ENCODE peak calls at places on chromosomes 6 and 20, in nine cellular contexts. M is CD8-positive, alpha-beta memory T cell; G is stimulated activated CD8-positive, alpha-beta memory T cell treated with anti-CD3 and anti-CD28 coated beads, Interleukin-2, amount 100 ng/mL, for 1 hour; L is cerebellar nuclear complex; A is transverse colon; T is activated CD8-positive, alpha-beta memory T cell treated with anti-CD3 and anti-CD28 coated beads for 4 hours; Y is effector CD8-positive, alpha-beta T cell; Z is GM23248; F is CD4-positive, alpha-beta T cell. X is an unnamed sample.

GRCh38 chr20:10398834-10399369 is 35.1 kb downstream of the MKKS start:
- DNase-seq in M (no peak), Z (no peak), T (no peak), L (no peak), F (no peak), Y (no peak), G (no peak), A (no peak), X (no peak)

GRCh38 chr6:38997128-38997761 is 51.3 kb upstream of the GLP1R start:
- DNase-seq in G (no peak), A (no peak), L (no peak), Z (no peak), M (peak), Y (peak), F (peak), T (no peak), X (peak)

GRCh38 chr20:51910202-51911050 is 108.1 kb upstream of the SALL4 start:
- DNase-seq in Z (no peak), Y (no peak), T (no peak), L (no peak), M (no peak), F (no peak), G (no peak), A (no peak), X (no peak)

GRCh38 chr6:124960757-124961467 is 1.3 kb upstream of the RNF217 start:
- DNase-seq in Z (peak), L (no peak), F (no peak), T (no peak), G (no peak), A (no peak), Y (no peak), M (no peak), X (no peak)

GRCh38 chr6:7881765-7882500 is 28.7 kb downstream of the TXNDC5 start:
- DNase-seq in Y (no peak), M (no peak), Z (peak), A (no peak), F (no peak), T (no peak), G (no peak), L (no peak), X (no peak)

GRCh38 chr20:54088430-54088829 is 18.0 kb upstream of the BCAS1 start:
- DNase-seq in T (no peak), Y (no peak), A (no peak), F (no peak), G (no peak), M (no peak), L (no peak), Z (peak), X (no peak)

GRCh38 chr6:80974579-80974978 is 777.9 kb downstream of the TENT5A start:
- DNase-seq in L (no peak), F (no peak), Y (no peak), M (no peak), G (no peak), Z (no peak), A (no peak), T (no peak), X (no peak)

GRCh38 chr6:45822269-45822812 is 193.3 kb downstream of the CLIC5 start:
- DNase-seq in Y (no peak), M (no peak), T (no peak), G (no peak), A (no peak), F (no peak), L (no peak), Z (no peak), X (no peak)

GRCh38 chr6:133778414-133778813 is 110.5 kb upstream of the TCF21 start:
- DNase-seq in A (no peak), T (no peak), G (no peak), Y (no peak), M (no peak), F (no peak), L (no peak), Z (peak), X (no peak)

GRCh38 chr6:150590448-150590847 is 9.2 kb upstream of the PLEKHG1 start:
- DNase-seq in A (no peak), F (no peak), Z (no peak), M (no peak), G (no peak), T (no peak), Y (no peak), L (no peak), X (no peak)

GRCh38 chr20:37542281-37542680 is 14.6 kb upstream of the BLCAP start:
- DNase-seq in M (no peak), G (no peak), Y (no peak), L (no peak), T (no peak), F (no peak), A (no peak), Z (no peak), X (no peak)

GRCh38 chr6:25193147-25193864 is 85.9 kb upstream of the CARMIL1 start:
- DNase-seq in L (no peak), F (no peak), G (no peak), M (no peak), Y (no peak), Z (peak), T (no peak), A (no peak), X (no peak)